ENCODE peak calls at places on chromosomes 4 and X, in eight cellular contexts. One of them, this sample, is unnamed.

GRCh38 chrX:110346681-110347080 is 12.0 kb upstream of the RTL9 start:
- DNase-seq in GM20000: no peak
- DNase-seq in NCI-H2081: no peak
- DNase-seq in nucleus accumbens: no peak
- DNase-seq in fibroblast of lung: peak
- DNase-seq in LHCN-M2: peak
- DNase-seq in activated T-helper 1 cell treated with Interleukin-2 at 50 U/mL for 16 hours: no peak
- DNase-seq in progenitor cell of endocrine pancreas: no peak
- DNase-seq in this sample: no peak

GRCh38 chr4:89263265-89263664 is 44.3 kb downstream of the GPRIN3 start:
- DNase-seq in LHCN-M2: no peak
- DNase-seq in GM20000: no peak
- DNase-seq in activated T-helper 1 cell treated with Interleukin-2 at 50 U/mL for 16 hours: no peak
- DNase-seq in progenitor cell of endocrine pancreas: no peak
- DNase-seq in NCI-H2081: no peak
- DNase-seq in fibroblast of lung: no peak
- DNase-seq in nucleus accumbens: no peak
- DNase-seq in this sample: no peak

GRCh38 chr4:184649971-184650855 is 675 bp downstream of the PRIMPOL start:
- DNase-seq in GM20000: no peak
- DNase-seq in activated T-helper 1 cell treated with Interleukin-2 at 50 U/mL for 16 hours: no peak
- DNase-seq in progenitor cell of endocrine pancreas: no peak
- DNase-seq in NCI-H2081: no peak
- DNase-seq in LHCN-M2: peak
- DNase-seq in nucleus accumbens: no peak
- DNase-seq in fibroblast of lung: peak
- DNase-seq in this sample: peak

GRCh38 chrX:30864383-30864785 is 24.7 kb downstream of the TAB3 start:
- DNase-seq in LHCN-M2: no peak
- DNase-seq in nucleus accumbens: no peak
- DNase-seq in fibroblast of lung: peak
- DNase-seq in GM20000: no peak
- DNase-seq in activated T-helper 1 cell treated with Interleukin-2 at 50 U/mL for 16 hours: no peak
- DNase-seq in NCI-H2081: no peak
- DNase-seq in progenitor cell of endocrine pancreas: no peak
- DNase-seq in this sample: no peak

GRCh38 chr4:1035510-1035909 is 24.1 kb downstream of the FGFRL1 start:
- DNase-seq in activated T-helper 1 cell treated with Interleukin-2 at 50 U/mL for 16 hours: no peak
- DNase-seq in nucleus accumbens: peak
- DNase-seq in NCI-H2081: no peak
- DNase-seq in fibroblast of lung: no peak
- DNase-seq in progenitor cell of endocrine pancreas: no peak
- DNase-seq in LHCN-M2: no peak
- DNase-seq in GM20000: no peak
- DNase-seq in this sample: no peak

GRCh38 chr4:187922274-187922673 is 73.3 kb upstream of the ZFP42 start:
- DNase-seq in NCI-H2081: no peak
- DNase-seq in fibroblast of lung: peak
- DNase-seq in progenitor cell of endocrine pancreas: no peak
- DNase-seq in LHCN-M2: no peak
- DNase-seq in nucleus accumbens: no peak
- DNase-seq in GM20000: no peak
- DNase-seq in activated T-helper 1 cell treated with Interleukin-2 at 50 U/mL for 16 hours: no peak
- DNase-seq in this sample: no peak

GRCh38 chrX:9663216-9663615 is 102.4 kb downstream of the GPR143 start:
- DNase-seq in activated T-helper 1 cell treated with Interleukin-2 at 50 U/mL for 16 hours: no peak
- DNase-seq in fibroblast of lung: no peak
- DNase-seq in GM20000: no peak
- DNase-seq in progenitor cell of endocrine pancreas: no peak
- DNase-seq in nucleus accumbens: no peak
- DNase-seq in NCI-H2081: no peak
- DNase-seq in LHCN-M2: no peak
- DNase-seq in this sample: no peak

GRCh38 chrX:67732864-67733263 is 189.0 kb downstream of the AR start:
- DNase-seq in GM20000: no peak
- DNase-seq in progenitor cell of endocrine pancreas: no peak
- DNase-seq in activated T-helper 1 cell treated with Interleukin-2 at 50 U/mL for 16 hours: no peak
- DNase-seq in LHCN-M2: no peak
- DNase-seq in fibroblast of lung: no peak
- DNase-seq in nucleus accumbens: no peak
- DNase-seq in NCI-H2081: no peak
- DNase-seq in this sample: no peak

GRCh38 chr4:108601517-108601916 is 18.9 kb upstream of the RPL34 start:
- DNase-seq in fibroblast of lung: no peak
- DNase-seq in activated T-helper 1 cell treated with Interleukin-2 at 50 U/mL for 16 hours: no peak
- DNase-seq in LHCN-M2: no peak
- DNase-seq in nucleus accumbens: no peak
- DNase-seq in progenitor cell of endocrine pancreas: no peak
- DNase-seq in GM20000: no peak
- DNase-seq in NCI-H2081: no peak
- DNase-seq in this sample: no peak

GRCh38 chr4:176191974-176192373 is 3.4 kb downstream of the SPATA4 start:
- DNase-seq in NCI-H2081: peak
- DNase-seq in GM20000: no peak
- DNase-seq in LHCN-M2: peak
- DNase-seq in fibroblast of lung: peak
- DNase-seq in nucleus accumbens: no peak
- DNase-seq in activated T-helper 1 cell treated with Interleukin-2 at 50 U/mL for 16 hours: no peak
- DNase-seq in progenitor cell of endocrine pancreas: no peak
- DNase-seq in this sample: peak

GRCh38 chr4:157314906-157315305 is 94.4 kb downstream of the GRIA2 start:
- DNase-seq in GM20000: no peak
- DNase-seq in LHCN-M2: no peak
- DNase-seq in NCI-H2081: no peak
- DNase-seq in fibroblast of lung: no peak
- DNase-seq in nucleus accumbens: no peak
- DNase-seq in progenitor cell of endocrine pancreas: no peak
- DNase-seq in activated T-helper 1 cell treated with Interleukin-2 at 50 U/mL for 16 hours: no peak
- DNase-seq in this sample: peak

GRCh38 chr4:33323393-33323792 is 2603.2 kb downstream of the PCDH7 start:
- DNase-seq in GM20000: no peak
- DNase-seq in nucleus accumbens: no peak
- DNase-seq in LHCN-M2: no peak
- DNase-seq in activated T-helper 1 cell treated with Interleukin-2 at 50 U/mL for 16 hours: no peak
- DNase-seq in progenitor cell of endocrine pancreas: no peak
- DNase-seq in fibroblast of lung: no peak
- DNase-seq in NCI-H2081: no peak
- DNase-seq in this sample: no peak

GRCh38 chr4:48909697-48910096 is 3.1 kb upstream of the OCIAD2 start:
- DNase-seq in activated T-helper 1 cell treated with Interleukin-2 at 50 U/mL for 16 hours: peak
- DNase-seq in progenitor cell of endocrine pancreas: no peak
- DNase-seq in nucleus accumbens: no peak
- DNase-seq in NCI-H2081: no peak
- DNase-seq in GM20000: no peak
- DNase-seq in fibroblast of lung: peak
- DNase-seq in LHCN-M2: peak
- DNase-seq in this sample: no peak

GRCh38 chr4:104942990-104943758 is 203.5 kb upstream of the TET2 start:
- DNase-seq in NCI-H2081: no peak
- DNase-seq in GM20000: peak
- DNase-seq in nucleus accumbens: no peak
- DNase-seq in fibroblast of lung: peak
- DNase-seq in progenitor cell of endocrine pancreas: no peak
- DNase-seq in activated T-helper 1 cell treated with Interleukin-2 at 50 U/mL for 16 hours: no peak
- DNase-seq in LHCN-M2: no peak
- DNase-seq in this sample: no peak